ENCODE peak calls at places on chromosomes 7 and 10, in four cellular contexts. K is transverse colon, C is sigmoid colon, R is Panc1. X is an unnamed sample.

GRCh38 chr7:151671514-151671913 is 151.8 kb upstream of the RHEB start:
- DNase-seq in K (no peak), C (no peak), R (no peak), X (no peak)

GRCh38 chr7:99631311-99632109 is 14.8 kb downstream of the ZSCAN25 start:
- DNase-seq in K (no peak), C (no peak), R (no peak), X (no peak)

GRCh38 chr7:44221231-44221791 is 20.5 kb downstream of the YKT6 start:
- DNase-seq in K (no peak), C (peak), R (no peak), X (no peak)

GRCh38 chr7:5302577-5302976 is 19.8 kb downstream of the SLC29A4 start:
- DNase-seq in K (no peak), C (no peak), R (no peak), X (no peak)

GRCh38 chr7:90474284-90475210 is 5.1 kb downstream of the PTTG1IP2 start:
- DNase-seq in K (no peak), C (no peak), R (no peak), X (no peak)

GRCh38 chr7:4235596-4235995 is 446.5 kb upstream of the FOXK1 start:
- DNase-seq in K (no peak), C (peak), R (no peak), X (no peak)

GRCh38 chr7:105674200-105675030 is 93.1 kb upstream of the EFCAB10 start:
- DNase-seq in K (no peak), C (no peak), R (no peak), X (peak)

GRCh38 chr10:101136708-101137121 is 5.6 kb downstream of the TLX1 start:
- DNase-seq in K (no peak), C (no peak), R (no peak), X (no peak)

GRCh38 chr10:77289790-77290189 is 347.8 kb downstream of the KCNMA1 start:
- DNase-seq in K (no peak), C (no peak), R (no peak), X (no peak)

GRCh38 chr7:85950418-85950817 is 693.3 kb upstream of the GRM3 start:
- DNase-seq in K (no peak), C (no peak), R (no peak), X (no peak)

GRCh38 chr10:124381011-124381591 is 37.6 kb downstream of the OAT start:
- DNase-seq in K (no peak), C (peak), R (no peak), X (no peak)

GRCh38 chr7:11449316-11449715 is 382.7 kb downstream of the THSD7A start:
- DNase-seq in K (no peak), C (no peak), R (no peak), X (no peak)

GRCh38 chr10:78470267-78471103 is 436.8 kb downstream of the RPS24 start:
- DNase-seq in K (no peak), C (no peak), R (no peak), X (no peak)

GRCh38 chr10:77164616-77165311 is 472.8 kb downstream of the KCNMA1 start:
- DNase-seq in K (no peak), C (no peak), R (no peak), X (no peak)

GRCh38 chr7:128078309-128078708 is 47.1 kb upstream of the LRRC4 start:
- DNase-seq in K (no peak), C (no peak), R (no peak), X (no peak)

GRCh38 chr7:149610441-149611011 is 112.9 kb upstream of the ZNF746 start:
- DNase-seq in K (no peak), C (peak), R (no peak), X (no peak)

GRCh38 chr7:104940023-104940710 is 73.8 kb upstream of the KMT2E start:
- DNase-seq in K (no peak), C (no peak), R (no peak), X (no peak)

GRCh38 chr10:43943825-43944360 is 295.2 kb upstream of the ZNF32 start:
- DNase-seq in K (no peak), C (no peak), R (no peak), X (no peak)

GRCh38 chr7:16350634-16351033 is 70.7 kb downstream of the CRPPA start:
- DNase-seq in K (no peak), C (no peak), R (no peak), X (no peak)

GRCh38 chr7:148916186-148916585 is 32.1 kb upstream of the EZH2 start:
- DNase-seq in K (no peak), C (no peak), R (peak), X (no peak)

GRCh38 chr10:22427890-22428571 is 82.7 kb downstream of the SPAG6 start:
- DNase-seq in K (no peak), C (no peak), R (no peak), X (no peak)

GRCh38 chr7:2009541-2010001 is 223.2 kb downstream of the MAD1L1 start:
- DNase-seq in K (no peak), C (peak), R (no peak), X (no peak)

GRCh38 chr7:151520419-151521229 is 929 bp upstream of the RHEB start:
- DNase-seq in K (peak), C (peak), R (no peak), X (no peak)

GRCh38 chr7:106346678-106347217 is 62.0 kb upstream of the NAMPT start:
- DNase-seq in K (no peak), C (no peak), R (peak), X (peak)

GRCh38 chr10:16392661-16393060 is 44.1 kb upstream of the PTER start:
- DNase-seq in K (no peak), C (no peak), R (no peak), X (no peak)

GRCh38 chr10:97494863-97495506 is 3.2 kb downstream of the MMS19 start:
- DNase-seq in K (no peak), C (no peak), R (no peak), X (no peak)

GRCh38 chr10:50224330-50224952 is 26.9 kb downstream of the ASAH2 start:
- DNase-seq in K (peak), C (no peak), R (peak), X (no peak)

GRCh38 chr7:148868378-148868674 is 15.8 kb downstream of the EZH2 start:
- DNase-seq in K (no peak), C (no peak), R (no peak), X (no peak)

GRCh38 chr10:105761861-105762260 is 1120.8 kb downstream of the SORCS3 start:
- DNase-seq in K (no peak), C (no peak), R (no peak), X (no peak)

GRCh38 chr10:105759741-105760140 is 1118.7 kb downstream of the SORCS3 start:
- DNase-seq in K (no peak), C (no peak), R (no peak), X (no peak)

GRCh38 chr10:105758209-105758998 is 1117.3 kb downstream of the SORCS3 start:
- DNase-seq in K (no peak), C (no peak), R (no peak), X (no peak)

GRCh38 chr10:105769248-105770184 is 1128.4 kb downstream of the SORCS3 start:
- DNase-seq in K (no peak), C (no peak), R (no peak), X (no peak)

DNA sequence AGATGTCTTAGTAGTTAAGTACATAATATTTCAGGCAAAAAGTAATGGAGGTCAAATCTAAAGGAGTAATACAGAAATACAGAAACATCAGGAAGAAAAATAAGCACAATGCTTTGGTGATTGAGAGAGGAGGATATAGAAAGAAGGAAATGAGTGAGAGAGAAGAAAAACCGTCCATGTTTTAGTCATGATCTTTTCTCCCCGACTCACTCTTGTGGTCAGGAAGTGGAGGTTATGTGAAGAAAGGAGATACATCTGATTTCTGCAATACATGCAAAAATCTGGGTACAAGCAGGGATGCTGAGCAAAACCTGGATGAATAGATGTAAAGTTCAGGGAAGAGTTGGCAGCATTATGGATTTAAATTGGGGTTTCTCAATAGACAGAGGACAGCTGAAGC is 1122.5 kb downstream of the SORCS3 start:
- DNase-seq in K (no peak), C (no peak), R (no peak), X (no peak)
- H3K4me3 ChIP-seq in K (no peak), C (no peak), R (no peak), X (no peak)

DNA sequence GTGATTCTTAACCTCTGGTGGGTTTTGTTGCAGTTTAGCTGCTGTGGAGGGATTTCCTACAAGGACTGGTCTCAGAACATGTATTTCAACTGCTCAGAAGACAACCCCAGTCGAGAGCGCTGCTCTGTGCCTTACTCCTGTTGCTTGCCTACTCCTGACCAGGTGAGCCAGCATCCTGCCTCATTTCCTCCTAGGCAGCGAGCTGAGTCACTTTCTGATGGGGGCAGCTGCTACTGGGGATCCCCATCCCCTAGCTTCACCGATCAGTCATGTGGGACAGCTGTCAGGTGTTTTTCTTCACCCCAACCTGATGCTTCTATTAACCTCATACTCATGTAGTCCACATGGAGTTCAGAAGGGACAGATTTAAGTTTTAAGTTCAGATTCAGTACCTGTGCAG is 21.7 kb upstream of the SMO start:
- DNase-seq in K (no peak), C (no peak), R (no peak), X (no peak)
- TF ChIP-seq POLR2AphosphoS5 in K (no peak), C (no peak), R (no peak), X (no peak)

GRCh38 chr7:100676501-100677306 is 3.2 kb downstream of the GNB2 start:
- DNase-seq in K (peak), C (peak), R (no peak), X (no peak)
- H3K4me3 ChIP-seq in K (no peak), C (peak), R (peak), X (no peak)

GRCh38 chr7:22879718-22880306 is 57.2 kb upstream of the TOMM7 start:
- DNase-seq in K (no peak), C (no peak), R (no peak), X (no peak)
- TF ChIP-seq POLR2AphosphoS5 in K (no peak), C (no peak), R (no peak), X (no peak)

DNA sequence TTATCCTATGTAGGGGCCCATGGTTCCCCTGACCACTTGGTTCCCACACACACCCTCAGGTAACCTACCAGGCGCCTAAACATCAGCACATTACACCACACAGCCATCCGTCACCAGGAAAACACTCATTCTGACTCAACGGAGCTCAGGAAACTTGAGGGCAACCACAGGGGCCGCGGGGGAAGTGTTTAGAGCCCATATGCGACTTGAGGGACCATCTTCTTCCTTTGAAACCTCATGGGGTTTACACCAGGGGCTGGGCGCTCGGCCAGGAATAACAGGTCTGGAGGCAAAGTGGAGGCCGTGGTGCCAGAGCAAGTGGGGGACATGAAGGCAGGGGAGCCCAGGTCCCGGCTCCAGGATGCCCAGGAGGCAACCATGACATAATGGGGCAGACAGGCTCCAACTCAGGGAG is 1.5 kb downstream of the STX1A start:
- DNase-seq in K (peak), C (no peak), R (peak), X (peak)
- H3K4me3 ChIP-seq in K (no peak), C (peak), R (peak), X (peak)